ENCODE peak calls at places on chromosomes 12 and 14, in seven cellular contexts. N is RWPE1, M is K562, L is AG10803, Y is epithelial cell of esophagus, K is B cell, W is WERI-Rb-1. D is an unnamed sample.

GRCh38 chr14:86799244-86799647 is 1193.7 kb downstream of the GALC start:
- DNase-seq in N (peak; percentile 78), M (no peak), L (peak; percentile 94), Y (peak; percentile 92), K (no peak), W (no peak), D (no peak)

GRCh38 chr12:78802593-78802992 is 62.0 kb upstream of the SYT1 start:
- DNase-seq in N (peak; percentile 28), M (no peak), L (peak; percentile 27), Y (peak; percentile 86), K (no peak), W (peak; percentile 62), D (no peak)

GRCh38 chr14:96090441-96091148 is 51.4 kb downstream of the C14orf132 start:
- DNase-seq in N (no peak), M (no peak), L (peak; percentile 80), Y (no peak), K (no peak), W (peak; percentile 64), D (peak; percentile 84)

GRCh38 chr14:64943981-64944520 is 1.5 kb upstream of the GPX2 start:
- DNase-seq in N (no peak), M (no peak), L (no peak), Y (no peak), K (no peak), W (no peak), D (no peak)

GRCh38 chr14:92348154-92348553 is 25.2 kb downstream of the SLC24A4 start:
- DNase-seq in N (no peak), M (no peak), L (no peak), Y (peak; percentile 22), K (no peak), W (no peak), D (no peak)

GRCh38 chr12:19546027-19546426 is 106.7 kb downstream of the AEBP2 start:
- DNase-seq in N (no peak), M (no peak), L (peak; percentile 83), Y (peak; percentile 6), K (no peak), W (no peak), D (no peak)

GRCh38 chr12:32736445-32736844 is 19.3 kb downstream of the YARS2 start:
- DNase-seq in N (no peak), M (no peak), L (no peak), Y (no peak), K (no peak), W (no peak), D (no peak)

GRCh38 chr14:49220492-49220891 is 365.7 kb downstream of the RPS29 start:
- DNase-seq in N (no peak), M (no peak), L (no peak), Y (no peak), K (no peak), W (no peak), D (no peak)

GRCh38 chr12:52534482-52534881 is 14.3 kb upstream of the KRT5 start:
- DNase-seq in N (no peak), M (no peak), L (no peak), Y (no peak), K (no peak), W (no peak), D (no peak)

GRCh38 chr14:93267149-93267711 is 60.2 kb downstream of the UBR7 start:
- DNase-seq in N (no peak), M (no peak), L (no peak), Y (no peak), K (no peak), W (peak; percentile 14), D (no peak)

GRCh38 chr14:62168564-62169155 is 406.4 kb downstream of the SNAPC1 start:
- DNase-seq in N (no peak), M (no peak), L (no peak), Y (no peak), K (no peak), W (no peak), D (no peak)

GRCh38 chr12:53225635-53226424 is 6.2 kb downstream of the RARG start:
- DNase-seq in N (peak; percentile 56), M (no peak), L (no peak), Y (peak; percentile 78), K (no peak), W (peak; percentile 59), D (no peak)

GRCh38 chr12:19186722-19187661 is 57.5 kb downstream of the PLEKHA5 start:
- DNase-seq in N (peak; percentile 32), M (peak; percentile 17), L (peak; percentile 65), Y (peak; percentile 69), K (no peak), W (peak; percentile 75), D (no peak)

GRCh38 chr12:22527999-22528398 is 16.3 kb downstream of the C2CD5 start:
- DNase-seq in N (peak; percentile 20), M (no peak), L (peak; percentile 76), Y (no peak), K (no peak), W (no peak), D (no peak)

DNA sequence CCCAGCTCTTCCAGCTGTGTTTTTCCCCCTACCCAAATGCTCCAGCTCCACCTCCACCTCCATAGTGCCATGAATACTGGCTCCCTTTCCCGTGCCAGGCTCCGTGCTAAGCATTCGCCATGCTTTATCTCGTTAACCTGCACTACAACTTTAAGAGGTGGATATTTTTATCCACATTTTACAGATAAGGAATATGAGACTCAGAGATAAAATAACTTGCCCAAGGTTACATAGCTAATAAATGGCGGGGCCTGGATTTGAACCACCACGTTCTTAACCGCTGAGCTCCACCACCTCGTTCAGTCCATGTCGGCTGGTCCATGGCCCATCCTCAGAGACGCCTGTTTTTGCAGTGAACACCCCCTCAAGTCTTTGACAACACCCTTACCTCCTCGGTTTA is 115.0 kb downstream of the ZFP36L1 start:
- DNase-seq in N (no peak), M (no peak), L (no peak), Y (no peak), K (no peak), W (no peak), D (no peak)
- TF ChIP-seq CTCF in N (no peak), M (no peak), L (no peak), Y (no peak), K (no peak), W (no peak), D (no peak)

GRCh38 chr14:76422662-76423061 is 46.7 kb downstream of the ESRRB start:
- DNase-seq in N (no peak), M (no peak), L (no peak), Y (no peak), K (no peak), W (no peak), D (no peak)
- TF ChIP-seq CTCF in N (no peak), M (no peak), L (no peak), Y (no peak), K (no peak), W (no peak), D (no peak)

GRCh38 chr12:71854594-71854993 is 15.0 kb downstream of the TBC1D15 start:
- DNase-seq in N (no peak), M (no peak), L (no peak), Y (no peak), K (no peak), W (no peak), D (no peak)

GRCh38 chr12:71857657-71858056 is 18.1 kb downstream of the TBC1D15 start:
- DNase-seq in N (no peak), M (no peak), L (no peak), Y (no peak), K (no peak), W (no peak), D (no peak)

DNA sequence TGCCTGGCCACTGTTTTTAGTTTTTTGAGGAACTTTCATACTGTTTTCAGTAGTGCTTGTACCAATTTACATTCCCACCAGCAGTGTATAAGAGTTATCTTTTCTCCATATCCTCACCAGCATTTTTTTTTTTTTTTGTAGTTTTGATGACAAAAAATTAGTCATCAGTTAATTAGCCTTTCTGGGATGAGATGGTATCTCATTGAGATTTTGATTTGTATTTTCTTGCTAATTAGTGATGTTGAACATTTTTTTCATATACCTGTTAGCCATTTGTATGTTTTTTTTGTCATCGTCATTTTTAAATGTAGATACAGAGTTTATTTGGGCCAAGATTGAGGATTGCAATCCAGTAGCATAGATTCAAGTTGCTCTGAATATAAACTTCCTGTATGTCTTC is 19.3 kb downstream of the TBC1D15 start:
- DNase-seq in N (no peak), M (no peak), L (no peak), Y (no peak), K (no peak), W (no peak), D (no peak)
- TF ChIP-seq CTCF in N (no peak), M (no peak), L (no peak), Y (no peak), K (no peak), W (no peak), D (no peak)

DNA sequence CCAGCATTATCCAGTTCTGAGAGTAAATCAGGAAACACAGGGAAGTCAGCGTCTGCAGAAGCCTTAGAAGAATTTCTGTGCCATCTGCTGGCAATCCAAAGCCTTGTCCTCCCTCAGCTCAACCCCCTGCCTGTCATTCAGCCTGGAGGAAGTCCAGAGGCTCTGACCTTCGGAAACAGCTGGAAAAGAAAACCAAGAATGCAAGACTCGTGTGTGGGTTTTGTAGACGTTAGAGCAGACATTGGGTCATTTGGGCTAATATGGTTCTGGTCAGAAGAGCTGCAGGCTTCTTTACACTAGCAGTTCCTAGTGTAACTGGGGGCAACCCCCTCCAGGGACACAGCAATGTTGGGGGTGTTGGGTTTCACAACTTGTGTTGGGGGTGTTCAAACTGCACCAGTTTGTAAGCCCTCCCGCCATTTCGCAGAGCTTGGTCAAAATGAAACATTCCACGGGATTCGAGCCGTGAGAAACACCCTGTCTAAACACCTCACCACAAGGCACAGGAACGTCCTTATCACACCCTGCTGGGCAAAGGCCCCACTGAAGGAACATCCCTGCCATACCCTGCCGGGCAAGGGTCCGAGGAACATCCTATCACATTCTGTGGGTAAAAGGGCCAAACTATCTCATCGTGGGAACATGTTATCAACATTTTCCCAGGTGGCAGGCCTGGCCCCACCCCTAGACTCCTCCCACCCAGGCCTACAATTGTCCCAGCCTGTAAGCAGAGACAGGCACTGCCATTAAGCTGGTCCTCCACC is 21.0 kb upstream of the SERPINA4 start:
- DNase-seq in N (no peak), M (no peak), L (peak; percentile 50), Y (no peak), K (no peak), W (peak; percentile 23), D (no peak)
- TF ChIP-seq CTCF in N (no peak), M (no peak), L (peak; percentile 15), Y (no peak), K (no peak), W (peak; percentile 13), D (no peak)

D was measured in heart right ventricle.